ENCODE peak calls at places on chromosomes 13 and 19, in nine cellular contexts. M is cardiac fibroblast; P is neural progenitor cell; Z is body of pancreas; F is bronchial epithelial cell; G is heart right ventricle; D is CD8-positive, alpha-beta T cell; V is OCI-LY7; J is left ventricle myocardium inferior. I is an unnamed sample.

GRCh38 chr19:13530720-13531119 is 24.4 kb upstream of the CACNA1A start:
- DNase-seq in M (no peak), P (no peak), Z (no peak), F (no peak), G (no peak), D (no peak), V (no peak), J (no peak), I (no peak)

GRCh38 chr19:18650468-18651001 is 13.7 kb downstream of the KLHL26 start:
- DNase-seq in M (peak), P (peak), Z (peak), F (no peak), G (peak), D (no peak), V (no peak), J (peak), I (no peak)

GRCh38 chr13:112066624-112067004 is 335 bp upstream of the SOX1 start:
- DNase-seq in M (peak), P (peak), Z (peak), F (no peak), G (peak), D (peak), V (no peak), J (peak), I (peak)

GRCh38 chr13:85241045-85241444 is 558.2 kb downstream of the SLITRK6 start:
- DNase-seq in M (peak), P (no peak), Z (no peak), F (peak), G (no peak), D (no peak), V (no peak), J (no peak), I (peak)

GRCh38 chr13:22793598-22794134 is 387.1 kb upstream of the SGCG start:
- DNase-seq in M (no peak), P (no peak), Z (no peak), F (peak), G (no peak), D (no peak), V (no peak), J (no peak), I (no peak)

GRCh38 chr13:43089912-43090498 is 66.6 kb downstream of the DNAJC15 start:
- DNase-seq in M (no peak), P (no peak), Z (no peak), F (peak), G (no peak), D (no peak), V (no peak), J (no peak), I (no peak)

GRCh38 chr19:55251296-55252081 is 7.3 kb downstream of the PPP6R1 start:
- DNase-seq in M (peak), P (no peak), Z (no peak), F (peak), G (no peak), D (peak), V (peak), J (no peak), I (peak)

GRCh38 chr13:21674271-21675009 is 3.6 kb downstream of the FGF9 start:
- DNase-seq in M (no peak), P (peak), Z (peak), F (no peak), G (peak), D (no peak), V (peak), J (peak), I (no peak)

GRCh38 chr13:79317856-79318255 is 88.2 kb downstream of the RBM26 start:
- DNase-seq in M (no peak), P (no peak), Z (no peak), F (no peak), G (no peak), D (no peak), V (no peak), J (no peak), I (no peak)

GRCh38 chr19:6233051-6233826 is 46.5 kb downstream of the MLLT1 start:
- DNase-seq in M (peak), P (no peak), Z (peak), F (no peak), G (peak), D (no peak), V (no peak), J (peak), I (no peak)

GRCh38 chr13:72151241-72151640 is 284.2 kb upstream of the DACH1 start:
- DNase-seq in M (peak), P (no peak), Z (no peak), F (peak), G (no peak), D (no peak), V (no peak), J (no peak), I (peak)

GRCh38 chr19:34165295-34165738 is 7.0 kb upstream of the LSM14A start:
- DNase-seq in M (no peak), P (no peak), Z (no peak), F (no peak), G (no peak), D (no peak), V (no peak), J (no peak), I (no peak)

GRCh38 chr13:43003010-43003409 is 11.0 kb upstream of the EPSTI1 start:
- DNase-seq in M (no peak), P (no peak), Z (no peak), F (peak), G (no peak), D (no peak), V (no peak), J (no peak), I (no peak)

GRCh38 chr19:43652546-43652874 is 12.9 kb upstream of the CADM4 start:
- DNase-seq in M (no peak), P (no peak), Z (no peak), F (no peak), G (no peak), D (no peak), V (no peak), J (no peak), I (no peak)

GRCh38 chr13:44549461-44549860 is 26.7 kb downstream of the TSC22D1 start:
- DNase-seq in M (no peak), P (no peak), Z (no peak), F (no peak), G (no peak), D (no peak), V (no peak), J (no peak), I (no peak)

GRCh38 chr19:49058592-49058991 is 1.0 kb upstream of the CGB7 start:
- DNase-seq in M (peak), P (peak), Z (no peak), F (peak), G (no peak), D (no peak), V (peak), J (no peak), I (no peak)

DNA sequence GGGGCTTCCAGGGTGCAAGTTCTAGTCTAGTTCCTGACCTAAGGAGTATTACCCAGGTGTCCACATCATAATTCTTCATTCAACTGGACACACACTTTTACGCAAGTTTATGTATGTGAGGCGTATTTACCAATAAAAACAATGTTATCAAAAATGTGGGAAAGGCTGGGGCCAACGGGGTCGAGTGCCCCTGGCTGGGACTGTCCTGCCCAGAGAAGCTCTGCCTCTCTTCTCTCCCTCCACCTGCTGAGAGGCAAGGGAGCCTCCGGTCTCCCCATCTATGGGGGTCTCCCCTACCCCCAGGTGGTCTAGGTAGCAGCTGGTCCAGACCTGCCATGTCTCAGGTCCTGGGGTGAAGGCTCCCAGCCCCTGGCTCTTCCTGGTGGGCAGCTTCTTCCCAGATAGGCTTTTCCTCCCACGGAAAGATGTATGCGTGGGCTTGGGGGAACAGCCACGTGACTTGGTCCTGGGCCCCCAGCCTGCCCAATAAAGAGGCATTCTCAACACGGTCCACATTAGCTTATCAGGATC is 132.4 kb downstream of the USP12 start:
- DNase-seq in M (no peak), P (no peak), Z (no peak), F (no peak), G (no peak), D (no peak), V (no peak), J (no peak), I (no peak)
- H3K4me3 ChIP-seq in M (no peak), P (no peak), Z (no peak), F (no peak), G (no peak), D (no peak), V (no peak), J (no peak), I (no peak)

DNA sequence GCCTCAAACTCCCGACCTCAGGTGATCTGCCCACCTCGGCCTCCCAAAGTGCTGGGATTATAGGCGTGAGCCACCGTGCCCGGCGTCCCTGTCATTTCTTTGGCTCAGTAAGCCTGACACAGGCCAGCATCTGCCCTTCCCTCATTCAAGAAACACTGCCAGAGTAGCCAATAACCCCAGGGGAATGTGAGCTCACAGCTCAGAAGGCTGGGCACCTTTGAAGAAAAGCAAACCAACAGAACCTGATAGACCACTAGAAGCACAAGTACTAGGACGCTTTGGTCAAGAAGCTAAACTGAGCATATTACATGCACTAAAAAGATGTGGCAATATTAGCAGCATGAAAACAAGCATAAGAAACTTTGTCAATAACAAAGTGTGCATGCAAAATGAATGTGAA is 14.2 kb downstream of the SIGLEC5 start:
- DNase-seq in M (no peak), P (no peak), Z (no peak), F (no peak), G (no peak), D (no peak), V (no peak), J (no peak), I (no peak)
- H3K4me3 ChIP-seq in M (no peak), P (no peak), Z (no peak), F (no peak), G (no peak), D (no peak), V (no peak), J (no peak), I (no peak)

GRCh38 chr13:26513931-26514330 is 43.6 kb upstream of the WASF3 start:
- DNase-seq in M (no peak), P (no peak), Z (no peak), F (no peak), G (no peak), D (no peak), V (no peak), J (no peak), I (no peak)

GRCh38 chr13:26509491-26509890 is 48.0 kb upstream of the WASF3 start:
- DNase-seq in M (no peak), P (no peak), Z (no peak), F (no peak), G (no peak), D (no peak), V (no peak), J (no peak), I (no peak)

GRCh38 chr13:26503826-26504594 is 53.5 kb upstream of the WASF3 start:
- DNase-seq in M (no peak), P (no peak), Z (no peak), F (no peak), G (no peak), D (no peak), V (no peak), J (no peak), I (no peak)

DNA sequence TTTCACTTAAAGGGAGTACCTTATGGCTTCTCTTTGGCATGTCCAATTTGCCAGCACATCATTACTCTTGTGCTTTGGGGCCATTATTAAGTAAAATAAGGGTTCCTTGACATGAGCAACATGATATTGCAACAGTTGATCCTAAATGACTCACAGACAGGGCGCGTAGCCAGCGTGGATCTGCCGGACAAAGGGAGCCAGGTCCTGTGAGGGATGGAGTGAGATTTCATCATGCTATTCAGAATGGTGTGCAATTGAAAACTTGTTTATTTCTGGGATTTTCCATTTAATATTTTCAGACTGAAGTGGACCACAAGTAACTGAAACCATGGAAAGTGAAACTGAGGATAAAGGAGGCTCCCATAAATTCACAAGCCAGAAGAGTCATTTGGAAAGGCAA is 48.6 kb upstream of the WASF3 start:
- DNase-seq in M (peak), P (no peak), Z (peak), F (peak), G (peak), D (no peak), V (no peak), J (peak), I (peak)
- H3K4me3 ChIP-seq in M (no peak), P (no peak), Z (no peak), F (no peak), G (no peak), D (no peak), V (no peak), J (no peak), I (no peak)

DNA sequence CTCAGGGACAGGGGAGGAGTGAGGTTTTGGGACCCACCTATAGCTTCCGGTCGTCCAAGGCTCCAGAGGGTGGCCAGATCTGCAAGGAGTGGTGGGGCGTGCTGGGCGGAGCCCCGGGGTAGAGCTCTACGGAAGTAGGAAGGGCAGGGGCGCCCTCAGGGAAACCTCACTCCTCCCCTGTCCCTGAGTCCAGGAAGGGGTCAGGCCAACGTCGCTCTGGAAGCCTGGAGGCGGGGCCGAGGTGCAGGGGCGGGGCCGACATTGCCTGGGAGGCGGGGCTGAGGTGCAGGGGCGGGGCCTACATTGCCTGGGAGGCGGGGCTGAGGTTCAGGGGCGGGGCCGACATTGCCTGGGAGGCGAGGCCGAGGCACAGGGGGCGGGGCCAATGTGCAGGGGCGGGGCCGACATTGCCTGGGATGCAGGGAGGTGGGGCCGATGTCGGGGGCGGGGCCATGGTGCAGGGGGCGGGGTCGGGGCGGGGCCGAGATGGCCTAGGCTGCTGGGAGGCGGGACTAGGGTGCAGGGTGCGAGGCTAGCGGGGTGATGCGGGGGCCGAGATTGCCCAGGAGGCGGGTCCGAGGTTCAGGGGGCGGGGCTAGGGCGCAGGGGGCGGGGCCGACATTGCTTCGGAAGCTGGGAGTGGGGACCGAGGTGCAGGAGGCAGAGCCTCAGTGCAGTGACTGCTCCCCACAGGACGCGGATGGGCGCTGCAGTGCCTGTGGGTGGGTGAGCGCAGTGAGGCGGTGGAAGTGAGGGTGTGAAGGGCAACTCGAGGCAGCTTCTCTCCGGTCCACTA is 4.9 kb upstream of the PALM start:
- DNase-seq in M (peak), P (peak), Z (peak), F (no peak), G (peak), D (peak), V (peak), J (peak), I (no peak)
- H3K4me3 ChIP-seq in M (peak), P (no peak), Z (no peak), F (no peak), G (no peak), D (peak), V (peak), J (peak), I (no peak)

GRCh38 chr19:8343483-8343844 is 402 bp upstream of the KANK3 start:
- DNase-seq in M (no peak), P (no peak), Z (no peak), F (no peak), G (no peak), D (no peak), V (no peak), J (no peak), I (no peak)
- H3K4me3 ChIP-seq in M (peak), P (no peak), Z (no peak), F (no peak), G (peak), D (peak), V (peak), J (peak), I (peak)

GRCh38 chr19:7920520-7921301 is 573 bp downstream of the SNAPC2 start:
- DNase-seq in M (peak), P (peak), Z (peak), F (peak), G (peak), D (peak), V (peak), J (peak), I (peak)

GRCh38 chr19:7921302-7921954 is 1.3 kb downstream of the SNAPC2 start:
- DNase-seq in M (no peak), P (no peak), Z (no peak), F (no peak), G (no peak), D (no peak), V (no peak), J (no peak), I (no peak)

GRCh38 chr19:7923295-7924191 is 2.4 kb downstream of the CTXN1 start:
- DNase-seq in M (no peak), P (no peak), Z (no peak), F (no peak), G (no peak), D (no peak), V (no peak), J (no peak), I (no peak)

GRCh38 chr19:7922841-7923205 is 2.7 kb downstream of the SNAPC2 start:
- DNase-seq in M (no peak), P (no peak), Z (no peak), F (no peak), G (no peak), D (no peak), V (no peak), J (no peak), I (no peak)

DNA sequence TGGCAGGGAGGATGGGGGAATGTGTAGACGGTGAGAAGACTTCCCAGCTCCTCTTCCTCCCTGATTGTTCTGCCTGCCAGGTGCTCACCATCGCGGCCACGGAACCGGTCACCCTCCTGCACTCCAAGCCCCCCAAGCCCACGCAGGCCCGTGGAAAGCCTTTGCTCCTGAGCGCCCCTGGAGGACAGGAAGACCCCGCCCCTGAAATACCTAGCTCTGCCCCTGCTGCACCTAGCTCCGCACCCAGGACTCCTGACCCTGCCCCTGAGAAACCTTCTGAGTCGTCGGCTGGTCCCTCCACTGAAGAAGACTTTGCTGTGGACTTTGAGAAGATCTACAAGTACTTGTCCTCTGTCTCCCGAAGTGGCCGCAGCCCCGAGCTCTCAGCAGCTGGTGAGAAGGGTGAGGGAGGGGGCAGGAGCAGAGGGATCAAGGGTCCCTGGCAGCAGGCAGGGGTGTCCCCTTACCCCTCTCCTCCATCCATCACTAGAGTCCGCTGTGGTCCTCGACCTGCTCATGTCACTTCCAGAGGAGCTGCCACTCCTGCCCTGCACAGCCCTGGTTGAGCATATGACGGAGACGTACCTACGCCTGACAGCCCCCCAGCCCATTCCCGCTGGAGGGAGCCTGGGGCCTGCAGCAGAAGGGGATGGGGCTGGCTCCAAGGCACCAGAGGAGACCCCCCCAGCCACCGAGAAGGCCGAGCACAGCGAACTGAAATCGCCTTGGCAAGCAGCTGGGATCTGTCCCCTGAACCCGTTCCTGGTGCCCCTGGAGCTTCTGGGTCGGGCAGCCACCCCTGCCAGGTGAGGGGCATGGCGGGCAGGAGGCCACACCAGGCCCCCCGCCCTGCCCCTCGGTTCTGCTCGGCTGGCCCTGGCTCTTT is 2.1 kb downstream of the SNAPC2 start:
- DNase-seq in M (no peak), P (no peak), Z (no peak), F (no peak), G (no peak), D (no peak), V (no peak), J (no peak), I (no peak)
- H3K4me3 ChIP-seq in M (peak), P (no peak), Z (no peak), F (no peak), G (no peak), D (no peak), V (no peak), J (peak), I (peak)

GRCh38 chr13:41310963-41311606 is at the start of gene NAA16:
- DNase-seq in M (peak), P (peak), Z (peak), F (peak), G (peak), D (peak), V (peak), J (peak), I (peak)
- H3K4me3 ChIP-seq in M (peak), P (peak), Z (peak), F (peak), G (peak), D (peak), V (peak), J (peak), I (peak)

DNA sequence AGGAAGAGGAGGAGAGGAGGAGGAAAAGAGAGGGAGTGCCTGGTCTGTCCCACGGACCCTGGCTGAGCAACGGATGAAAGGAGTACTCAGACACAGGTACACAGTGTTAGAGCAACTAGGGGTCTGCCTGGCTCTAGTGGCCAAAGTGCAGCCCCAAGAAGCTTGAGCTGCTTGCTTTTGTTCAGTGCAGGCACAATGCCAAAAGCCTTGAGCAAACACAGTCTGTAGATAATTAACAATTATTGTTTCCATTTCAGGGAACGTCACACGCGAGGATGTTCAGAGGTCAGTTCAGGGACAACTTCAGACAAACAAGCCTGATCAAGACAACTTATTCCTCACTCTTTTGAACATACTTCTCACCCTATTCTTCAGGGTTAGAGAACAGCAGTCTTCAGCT is 32.2 kb upstream of the ZNF726 start:
- DNase-seq in M (no peak), P (no peak), Z (no peak), F (no peak), G (no peak), D (no peak), V (no peak), J (no peak), I (no peak)
- H3K4me3 ChIP-seq in M (no peak), P (no peak), Z (no peak), F (no peak), G (no peak), D (no peak), V (no peak), J (no peak), I (no peak)